ENCODE peak calls at places on chromosome 19, in eight cellular contexts. W is neural crest cell, L is left ventricle myocardium inferior, T is Calu3, Y is nephron progenitor cell, F is RWPE1, O is cardiac muscle cell, V is AG10803. P is an unnamed sample.

GRCh38 chr19:2416321-2417097 is 10.9 kb downstream of the TIMM13 start:
- DNase-seq in W (no peak), L (no peak), T (no peak), O (no peak), Y (no peak), F (no peak), V (no peak), P (no peak)

GRCh38 chr19:42553292-42554045 is 25.2 kb upstream of the CEACAM1 start:
- DNase-seq in L (peak), W (no peak), O (no peak), V (peak), T (no peak), Y (no peak), F (no peak), P (no peak)

GRCh38 chr19:57941593-57941992 is 5.9 kb downstream of the ZNF256 start:
- DNase-seq in W (no peak), Y (no peak), F (no peak), L (no peak), O (no peak), T (no peak), V (no peak), P (no peak)

GRCh38 chr19:1942078-1942933 is 1.3 kb downstream of the CSNK1G2 start:
- DNase-seq in T (peak), V (peak), Y (peak), L (peak), F (peak), W (peak), O (peak), P (peak)

GRCh38 chr19:48858984-48859710 is 9.3 kb downstream of the PLEKHA4 start:
- DNase-seq in O (no peak), W (no peak), Y (no peak), F (no peak), T (no peak), V (no peak), L (peak), P (no peak)

GRCh38 chr19:42683917-42684513 is 56.3 kb downstream of the PSG3 start:
- DNase-seq in L (no peak), W (peak), V (peak), T (peak), F (peak), Y (peak), O (peak), P (no peak)

GRCh38 chr19:41877916-41878905 is 1.1 kb downstream of the CD79A start:
- DNase-seq in T (no peak), V (no peak), F (no peak), W (no peak), Y (no peak), L (no peak), O (no peak), P (no peak)

GRCh38 chr19:18636969-18637629 is at the start of gene KLHL26:
- DNase-seq in Y (no peak), V (no peak), L (no peak), F (no peak), W (no peak), T (no peak), O (no peak), P (no peak)

GRCh38 chr19:34989248-34989797 is 10.8 kb upstream of the GRAMD1A start:
- DNase-seq in L (no peak), W (no peak), Y (no peak), V (no peak), F (no peak), O (no peak), T (no peak), P (no peak)

GRCh38 chr19:41206456-41206855 is 12.6 kb upstream of the AXL start:
- DNase-seq in T (no peak), F (no peak), V (no peak), Y (no peak), O (no peak), L (no peak), W (no peak), P (no peak)

GRCh38 chr19:41265376-41266153 is 1.4 kb downstream of the HNRNPUL1 start:
- DNase-seq in L (no peak), T (peak), V (peak), O (peak), Y (peak), F (peak), W (peak), P (no peak)

GRCh38 chr19:19050731-19051130 is 13.1 kb upstream of the SLC25A42 start:
- DNase-seq in Y (no peak), F (no peak), W (no peak), O (no peak), V (no peak), T (no peak), L (no peak), P (no peak)

GRCh38 chr19:51637362-51637978 is 7.3 kb upstream of the SIGLEC5 start:
- DNase-seq in V (no peak), W (no peak), F (peak), Y (no peak), T (no peak), L (no peak), O (no peak), P (no peak)
- TF ChIP-seq CTCF in V (peak), W (peak), F (peak), Y (peak), T (no peak), L (peak), O (peak), P (peak)

DNA sequence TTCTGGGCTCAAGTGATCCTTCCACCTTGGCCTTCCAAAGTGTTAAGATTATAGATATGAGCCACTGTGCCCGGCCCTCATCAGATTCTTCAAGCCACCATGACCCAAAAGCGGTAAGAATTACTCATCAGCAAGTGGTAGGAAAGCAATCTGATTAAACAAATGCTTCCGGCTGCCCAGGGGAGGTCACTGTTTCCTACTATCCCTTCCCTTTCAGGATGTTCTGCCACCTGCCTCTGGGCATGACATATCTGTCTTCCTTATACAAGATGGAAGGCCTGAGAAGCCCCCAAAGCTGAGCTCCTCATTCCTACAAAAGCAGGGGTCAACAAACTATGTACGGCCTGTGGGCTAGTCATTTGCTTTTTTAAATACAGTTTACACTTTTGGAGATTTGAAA is 6.9 kb downstream of the ABHD8 start:
- DNase-seq in F (peak), O (no peak), L (no peak), V (peak), Y (no peak), T (peak), W (no peak), P (no peak)
- TF ChIP-seq CTCF in F (peak), O (no peak), L (no peak), V (peak), Y (no peak), T (no peak), W (no peak), P (no peak)

DNA sequence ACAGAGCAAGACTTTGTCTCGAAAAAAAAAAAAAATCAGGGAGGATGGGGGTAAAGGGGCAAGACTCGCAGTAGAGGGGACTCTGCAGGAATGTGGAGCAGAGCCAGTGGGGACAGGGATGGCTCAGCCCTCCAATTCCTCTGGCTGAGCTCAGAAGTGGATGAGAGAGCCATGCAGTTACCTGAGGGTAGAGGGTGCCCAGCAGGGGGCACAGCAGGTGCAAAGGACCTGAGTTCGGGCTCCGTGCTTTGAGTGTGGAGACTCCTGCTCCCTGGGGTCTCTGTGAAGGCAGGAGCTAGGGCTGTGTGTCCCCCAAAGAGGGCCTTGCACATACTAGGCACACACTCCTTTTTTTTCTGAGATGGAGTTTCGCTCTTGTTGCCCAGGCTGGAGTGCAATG is 7.7 kb downstream of the DOCK6 start:
- DNase-seq in L (no peak), Y (no peak), W (no peak), T (no peak), F (no peak), V (no peak), O (no peak), P (no peak)
- TF ChIP-seq CTCF in L (peak), Y (no peak), W (no peak), T (no peak), F (no peak), V (no peak), O (peak), P (peak)

DNA sequence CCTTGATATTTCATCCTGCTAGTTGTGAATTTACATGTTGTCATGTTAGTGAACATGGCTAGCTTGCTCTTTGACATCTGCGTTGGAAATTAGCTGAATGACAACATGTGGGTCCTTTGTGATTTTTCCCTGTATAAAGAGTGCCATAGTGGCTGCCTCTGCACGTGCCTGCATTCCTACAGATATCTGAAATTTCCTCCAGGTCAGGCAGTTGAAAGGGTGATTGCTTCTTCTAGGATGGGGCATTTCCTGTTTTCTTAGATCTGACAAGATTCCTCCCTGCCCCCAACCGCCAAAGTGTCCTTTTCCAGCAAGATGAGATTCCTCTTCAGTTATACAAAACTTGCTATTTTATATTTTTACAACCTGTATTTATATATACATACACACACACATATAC is 8.8 kb downstream of the ZNF525 start:
- DNase-seq in V (no peak), L (no peak), F (no peak), W (no peak), T (no peak), O (no peak), Y (no peak), P (no peak)
- TF ChIP-seq CTCF in V (no peak), L (no peak), F (no peak), W (no peak), T (no peak), O (no peak), Y (no peak), P (no peak)

GRCh38 chr19:15869109-15869555 is 28.7 kb downstream of the CYP4F2 start:
- DNase-seq in L (no peak), Y (no peak), T (peak), F (peak), O (no peak), V (peak), W (no peak), P (no peak)

GRCh38 chr19:15871570-15871969 is 26.3 kb downstream of the CYP4F2 start:
- DNase-seq in Y (no peak), T (no peak), O (no peak), V (no peak), L (no peak), W (no peak), F (no peak), P (no peak)

GRCh38 chr19:15869873-15870272 is 28.0 kb downstream of the CYP4F2 start:
- DNase-seq in T (no peak), W (no peak), F (no peak), Y (no peak), L (no peak), O (no peak), V (no peak), P (no peak)

DNA sequence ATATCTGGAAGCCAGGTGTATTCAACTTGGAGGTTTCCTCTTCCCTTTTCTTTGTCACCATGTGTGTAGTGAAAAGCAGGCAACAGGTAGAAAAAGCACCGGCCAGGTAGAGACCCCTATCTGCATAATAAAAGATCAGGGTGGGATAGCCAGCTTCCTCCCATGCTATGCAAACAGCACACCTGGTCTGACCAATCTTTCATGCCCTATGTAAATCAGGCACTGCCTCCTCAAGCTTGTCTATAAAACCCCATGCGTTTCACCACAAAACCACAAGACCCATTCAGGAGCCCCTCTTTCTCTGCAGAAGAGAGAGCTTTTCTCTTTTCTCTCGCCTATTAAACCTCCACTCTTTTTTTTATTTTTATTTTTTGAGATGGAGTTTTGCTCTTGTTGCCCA is 22.8 kb downstream of the CYP4F2 start:
- DNase-seq in T (no peak), V (no peak), Y (no peak), F (no peak), W (no peak), L (no peak), O (no peak), P (no peak)
- TF ChIP-seq CTCF in T (no peak), V (no peak), Y (no peak), F (no peak), W (no peak), L (no peak), O (no peak), P (no peak)

DNA sequence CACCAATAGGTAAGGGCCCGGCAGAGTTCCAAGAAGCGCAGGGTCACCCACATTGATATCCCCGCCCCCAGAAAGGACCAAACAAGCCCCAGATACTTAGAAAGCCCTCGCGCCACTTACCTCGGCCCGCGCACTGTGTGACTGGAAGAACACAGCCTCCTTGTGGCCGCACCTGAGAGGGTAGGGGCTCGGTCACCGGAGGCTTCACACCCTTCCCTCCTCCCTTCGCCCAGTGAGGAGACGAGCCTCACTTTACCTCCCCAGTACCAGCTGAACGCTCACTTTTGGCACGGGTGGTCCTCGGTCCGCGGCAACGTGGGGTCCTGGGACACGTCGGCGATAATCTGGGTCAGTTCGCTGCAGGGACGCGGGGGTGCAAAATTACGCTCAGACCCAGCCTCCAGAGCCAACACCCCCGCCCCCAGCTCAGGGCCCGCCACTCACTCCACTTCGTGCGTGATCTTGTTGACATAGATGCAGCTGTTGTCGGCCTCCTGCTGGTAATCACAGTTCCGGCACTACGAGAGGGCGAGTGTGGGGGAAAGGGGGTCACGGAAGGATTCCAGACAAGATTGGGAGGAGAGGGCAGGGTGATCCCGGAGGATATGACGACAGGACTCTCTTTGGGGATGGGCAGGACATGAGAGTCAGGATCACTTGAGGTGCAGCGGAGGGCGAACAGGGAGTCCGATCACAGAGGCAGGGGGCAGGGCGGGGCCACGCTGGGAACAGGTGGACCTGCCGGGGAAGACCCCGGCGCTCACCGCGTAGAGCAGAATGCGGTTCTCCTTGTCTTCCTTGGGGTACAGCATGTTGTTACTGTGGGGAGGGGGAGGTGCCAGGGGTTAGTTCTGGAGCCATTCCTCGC is 546 bp downstream of the POLR2I start:
- DNase-seq in L (no peak), Y (peak), W (no peak), F (no peak), V (peak), T (no peak), O (peak), P (peak)
- TF ChIP-seq CTCF in L (no peak), Y (no peak), W (peak), F (no peak), V (peak), T (no peak), O (no peak), P (peak)

GRCh38 chr19:44576843-44577565 is 36.4 kb upstream of the IGSF23 start:
- DNase-seq in F (peak), Y (no peak), O (peak), T (peak), W (no peak), L (no peak), V (peak), P (no peak)
- TF ChIP-seq CTCF in F (peak), Y (peak), O (peak), T (peak), W (peak), L (peak), V (peak), P (peak)

P was measured in progenitor cell of endocrine pancreas.